ENCODE peak calls at places on chromosomes 12 and 14, in six cellular contexts. L, V, F, S, A and R are unnamed samples.

GRCh38 chr12:57191410-57191809 is 25.2 kb upstream of the NXPH4 start:
- DNase-seq in L (no peak), V (no peak), F (no peak), S (no peak), A (no peak), R (no peak)

GRCh38 chr12:49019120-49019430 is 499 bp upstream of the PRKAG1 start:
- DNase-seq in L (no peak), V (no peak), F (no peak), S (no peak), A (no peak), R (no peak)

GRCh38 chr12:109102491-109102890 is 5.1 kb downstream of the UNG start:
- DNase-seq in L (no peak), V (no peak), F (no peak), S (no peak), A (no peak), R (no peak)

GRCh38 chr12:87336814-87337336 is 692.3 kb downstream of the C12orf50 start:
- DNase-seq in L (no peak), V (no peak), F (no peak), S (no peak), A (no peak), R (no peak)

GRCh38 chr14:39279515-39279914 is 45.8 kb downstream of the MIA2 start:
- DNase-seq in L (no peak), V (no peak), F (no peak), S (no peak), A (no peak), R (no peak)

GRCh38 chr12:78473136-78473535 is 391.4 kb upstream of the SYT1 start:
- DNase-seq in L (no peak), V (no peak), F (no peak), S (no peak), A (no peak), R (no peak)

GRCh38 chr14:100856056-100856950 is 30.4 kb downstream of the MEG3 start:
- DNase-seq in L (no peak), V (no peak), F (no peak), S (no peak), A (no peak), R (no peak)

GRCh38 chr14:33165144-33165925 is 226.7 kb downstream of the NPAS3 start:
- DNase-seq in L (no peak), V (no peak), F (no peak), S (no peak), A (no peak), R (no peak)

GRCh38 chr12:122097641-122098364 is 19.2 kb downstream of the MLXIP start:
- DNase-seq in L (no peak), V (peak; percentile 46), F (peak; percentile 86), S (no peak), A (no peak), R (no peak)

GRCh38 chr14:75247286-75247922 is 31.2 kb upstream of the FOS start:
- DNase-seq in L (no peak), V (peak; percentile 77), F (no peak), S (no peak), A (peak; percentile 40), R (no peak)

GRCh38 chr12:132282031-132282949 is 47.1 kb downstream of the GALNT9 start:
- DNase-seq in L (no peak), V (peak; percentile 35), F (no peak), S (no peak), A (no peak), R (no peak)

GRCh38 chr14:54603362-54603761 is 36.4 kb downstream of the SAMD4A start:
- DNase-seq in L (no peak), V (no peak), F (no peak), S (no peak), A (no peak), R (no peak)

GRCh38 chr12:537772-538171 is 78.0 kb downstream of the B4GALNT3 start:
- DNase-seq in L (no peak), V (no peak), F (no peak), S (no peak), A (no peak), R (no peak)

GRCh38 chr14:34971801-34972200 is 11.0 kb upstream of the SRP54 start:
- DNase-seq in L (no peak), V (no peak), F (no peak), S (no peak), A (no peak), R (no peak)

DNA sequence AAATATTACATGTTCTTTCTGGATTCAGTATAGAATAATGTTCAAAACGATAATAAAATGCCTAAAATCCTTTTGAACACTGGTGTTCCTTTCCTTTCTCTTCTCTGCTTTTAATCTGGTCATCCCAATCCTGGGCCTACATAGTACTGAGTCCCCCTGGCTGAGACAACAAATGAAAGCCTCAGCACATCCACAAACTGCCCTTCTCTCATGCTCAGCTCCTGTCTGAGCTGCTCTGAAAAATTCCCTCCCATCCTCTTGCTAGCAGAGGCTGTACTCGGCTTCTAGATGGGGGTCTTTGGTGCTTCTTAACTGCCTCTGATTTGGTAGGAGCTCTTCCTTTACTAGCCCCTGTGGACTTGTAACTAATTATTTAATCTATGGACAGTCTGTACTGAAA is 232.3 kb downstream of the MED13L start:
- DNase-seq in L (no peak), V (no peak), F (no peak), S (no peak), A (no peak), R (no peak)
- TF ChIP-seq POLR2AphosphoS5 in L (no peak), V (no peak), F (no peak), S (no peak), A (no peak), R (no peak)

GRCh38 chr14:88834883-88835431 is 10.5 kb downstream of the TTC8 start:
- DNase-seq in L (no peak), V (no peak), F (no peak), S (no peak), A (no peak), R (no peak)
- TF ChIP-seq TAF1 in L (no peak), V (no peak), F (no peak), S (no peak), A (no peak), R (no peak)

DNA sequence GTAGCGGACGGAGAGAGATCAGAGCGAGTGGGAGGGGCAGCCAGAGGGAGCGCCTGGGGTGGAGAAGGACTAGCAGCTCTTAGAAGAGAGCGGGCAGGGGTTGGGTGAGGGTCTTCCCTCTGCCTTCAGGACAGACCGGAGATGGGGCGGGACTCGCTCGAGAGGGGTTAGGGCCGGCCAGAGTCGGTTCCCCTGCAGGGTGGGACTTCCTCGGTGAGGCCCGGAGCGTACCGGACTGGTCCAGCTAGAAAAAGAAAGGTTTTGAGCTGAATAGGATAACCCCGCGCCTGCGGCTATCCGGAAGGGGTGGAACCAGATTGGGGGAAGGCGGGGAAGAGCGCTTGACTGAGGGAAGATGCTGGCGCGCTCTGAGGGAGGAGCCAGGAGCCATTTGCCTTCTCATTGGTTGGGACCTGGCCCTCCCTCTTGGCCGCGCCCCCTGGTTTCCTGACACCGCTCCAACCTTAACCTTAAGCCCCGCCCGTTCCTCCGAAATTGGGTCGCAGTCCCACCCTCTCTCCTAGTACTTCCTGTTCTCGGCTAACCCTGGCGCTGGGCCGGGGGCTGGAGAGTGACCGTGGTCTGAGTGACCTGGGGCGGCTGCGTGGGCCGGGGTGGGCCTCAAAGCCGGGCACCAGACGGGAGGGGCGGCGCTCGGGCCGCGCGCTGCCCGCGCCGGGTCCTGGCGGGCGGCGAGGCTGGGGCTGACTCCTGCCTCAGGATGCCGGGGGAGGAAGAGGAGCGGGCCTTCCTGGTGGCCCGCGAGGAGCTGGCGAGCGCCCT is at the start of gene RNF31:
- DNase-seq in L (peak; percentile 95), V (peak; percentile 100), F (peak; percentile 85), S (peak; percentile 96), A (peak; percentile 92), R (peak; percentile 93)
- TF ChIP-seq POLR2A in L (no peak), V (no peak), F (peak; percentile 55), S (no peak), A (peak; percentile 28), R (peak; percentile 69)

GRCh38 chr12:76558684-76559276 is 791 bp downstream of the OSBPL8 start:
- DNase-seq in L (peak; percentile 13), V (peak; percentile 27), F (peak; percentile 32), S (no peak), A (no peak), R (peak; percentile 13)
- TF ChIP-seq POLR2AphosphoS5 in L (peak; percentile 23), V (no peak), F (no peak), S (peak; percentile 22), A (no peak), R (peak; percentile 47)

GRCh38 chr14:103445783-103446182 is 60.6 kb downstream of the MARK3 start:
- DNase-seq in L (no peak), V (no peak), F (no peak), S (no peak), A (no peak), R (no peak)
- TF ChIP-seq TAF1 in L (no peak), V (no peak), F (no peak), S (no peak), A (no peak), R (no peak)

DNA sequence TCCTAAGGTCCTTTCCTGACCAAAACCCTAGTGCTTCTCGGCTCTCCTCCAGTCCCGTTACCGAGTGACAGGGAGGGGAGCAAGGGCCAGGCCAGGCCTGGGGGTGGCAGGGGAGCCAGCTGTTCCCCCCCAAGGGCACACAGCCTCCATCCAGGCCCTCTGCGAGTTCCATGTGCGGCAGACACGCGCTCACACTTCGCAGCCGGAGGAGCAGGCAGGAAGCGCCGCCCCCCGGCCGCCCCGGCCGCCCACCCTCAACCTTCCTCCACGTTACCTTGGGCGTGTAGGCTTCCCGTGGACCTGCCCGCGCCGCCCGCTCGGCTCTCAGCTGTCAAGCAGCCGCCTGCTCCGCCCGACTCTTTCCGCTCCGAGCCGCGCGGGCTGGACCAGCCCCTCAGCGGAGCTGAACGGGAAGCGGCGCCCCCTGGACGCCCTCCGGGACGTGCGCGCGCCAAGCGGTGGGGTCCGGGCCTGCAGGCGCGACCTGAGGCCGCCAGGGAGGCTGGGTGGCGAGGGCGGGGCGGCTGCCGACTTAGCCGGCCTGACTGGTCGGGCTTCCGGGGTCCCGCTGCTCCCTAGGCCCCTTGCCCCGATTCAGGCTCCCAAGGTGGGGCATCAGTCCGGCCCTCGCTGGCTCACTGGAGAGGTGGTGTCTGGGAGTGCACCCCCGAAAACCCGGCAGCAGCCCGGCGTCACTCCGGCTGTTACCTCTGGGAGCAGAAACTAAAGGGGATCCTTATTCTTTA is at the start of gene CRACR2A:
- DNase-seq in L (peak; percentile 85), V (no peak), F (peak; percentile 89), S (peak; percentile 88), A (peak; percentile 31), R (peak; percentile 88)
- TF ChIP-seq POLR2A in L (peak; percentile 51), V (no peak), F (peak; percentile 63), S (no peak), A (peak; percentile 84), R (peak; percentile 70)

GRCh38 chr14:73742520-73743238 is 28.5 kb upstream of the PNMA1 start:
- DNase-seq in L (no peak), V (no peak), F (no peak), S (no peak), A (no peak), R (no peak)

GRCh38 chr14:73744874-73745529 is 30.8 kb upstream of the PNMA1 start:
- DNase-seq in L (no peak), V (no peak), F (no peak), S (no peak), A (no peak), R (no peak)

GRCh38 chr14:73741876-73742519 is 27.8 kb upstream of the PNMA1 start:
- DNase-seq in L (no peak), V (no peak), F (peak; percentile 49), S (no peak), A (no peak), R (no peak)

GRCh38 chr14:73744175-73744867 is 30.1 kb upstream of the PNMA1 start:
- DNase-seq in L (no peak), V (no peak), F (no peak), S (no peak), A (no peak), R (no peak)

GRCh38 chr14:73743431-73743931 is 29.3 kb upstream of the PNMA1 start:
- DNase-seq in L (peak; percentile 56), V (no peak), F (no peak), S (no peak), A (no peak), R (peak; percentile 66)
- TF ChIP-seq POLR2AphosphoS5 in L (peak; percentile 19), V (no peak), F (no peak), S (no peak), A (no peak), R (peak; percentile 58)